ENCODE peak calls at places on chromosome 15, in four cellular contexts. L, A, V and H are unnamed samples.

GRCh38 chr15:81296673-81297072 is 27.3 kb downstream of the STARD5 start:
- DNase-seq in L (peak; percentile 83), A (no peak), V (peak; percentile 62), H (no peak)

GRCh38 chr15:27990411-27991338 is 108.4 kb downstream of the OCA2 start:
- DNase-seq in L (no peak), A (no peak), V (no peak), H (no peak)

GRCh38 chr15:28021281-28022039 is 77.7 kb downstream of the OCA2 start:
- DNase-seq in L (no peak), A (peak; percentile 89), V (no peak), H (no peak)

GRCh38 chr15:65312400-65312916 is 8.0 kb downstream of the RNU5B-1 start:
- DNase-seq in L (no peak), A (no peak), V (no peak), H (no peak)

GRCh38 chr15:89110060-89110459 is 21.8 kb downstream of the ABHD2 start:
- DNase-seq in L (no peak), A (no peak), V (no peak), H (no peak)

GRCh38 chr15:25624504-25625172 is 185.8 kb upstream of the UBE3A start:
- DNase-seq in L (no peak), A (no peak), V (peak; percentile 33), H (no peak)

GRCh38 chr15:59699810-59700431 is 10.8 kb upstream of the BNIP2 start:
- DNase-seq in L (no peak), A (no peak), V (no peak), H (no peak)

GRCh38 chr15:49847436-49847835 is 226.6 kb downstream of the DTWD1 start:
- DNase-seq in L (no peak), A (no peak), V (no peak), H (no peak)

GRCh38 chr15:69712999-69713398 is 260.4 kb downstream of the RPLP1 start:
- DNase-seq in L (no peak), A (no peak), V (no peak), H (no peak)

GRCh38 chr15:52678036-52678467 is 1.1 kb downstream of the ATOSA start:
- DNase-seq in L (peak; percentile 63), A (peak; percentile 93), V (peak; percentile 80), H (no peak)

GRCh38 chr15:92164327-92165000 is 229.2 kb upstream of the ST8SIA2 start:
- DNase-seq in L (no peak), A (no peak), V (no peak), H (no peak)

GRCh38 chr15:37229855-37230254 is 129.5 kb upstream of the MEIS2 start:
- DNase-seq in L (no peak), A (no peak), V (no peak), H (no peak)

GRCh38 chr15:55290361-55291057 is 896 bp upstream of the RAB27A start:
- DNase-seq in L (peak; percentile 82), A (peak; percentile 95), V (peak; percentile 80), H (peak; percentile 11)

GRCh38 chr15:32966512-32966911 is 228.0 kb downstream of the FMN1 start:
- DNase-seq in L (no peak), A (no peak), V (no peak), H (no peak)

GRCh38 chr15:82315519-82316246 is 33.6 kb downstream of the GOLGA6L10 start:
- DNase-seq in L (no peak), A (no peak), V (no peak), H (no peak)

GRCh38 chr15:68775671-68776476 is 44.8 kb downstream of the ANP32A start:
- DNase-seq in L (no peak), A (no peak), V (peak; percentile 94), H (no peak)

GRCh38 chr15:93040288-93041158 is 48.5 kb downstream of the RGMA start:
- DNase-seq in L (no peak), A (no peak), V (no peak), H (no peak)

GRCh38 chr15:55712363-55712762 is 30.6 kb downstream of the PRTG start:
- DNase-seq in L (no peak), A (no peak), V (no peak), H (no peak)

GRCh38 chr15:84151205-84151931 is 84.2 kb upstream of the GOLGA6L4 start:
- DNase-seq in L (no peak), A (no peak), V (no peak), H (no peak)

GRCh38 chr15:93042211-93042610 is 46.8 kb downstream of the RGMA start:
- DNase-seq in L (no peak), A (no peak), V (no peak), H (no peak)

GRCh38 chr15:64525828-64526530 is 65.6 kb downstream of the ZNF609 start:
- DNase-seq in L (no peak), A (no peak), V (no peak), H (no peak)

GRCh38 chr15:87959080-87959479 is 297.5 kb downstream of the NTRK3 start:
- DNase-seq in L (no peak), A (no peak), V (no peak), H (no peak)

GRCh38 chr15:100764778-100765457 is 114.7 kb upstream of the ALDH1A3 start:
- DNase-seq in L (no peak), A (peak; percentile 90), V (no peak), H (no peak)

GRCh38 chr15:79376383-79376782 is 55.8 kb upstream of the MINAR1 start:
- DNase-seq in L (no peak), A (no peak), V (no peak), H (no peak)

GRCh38 chr15:36844453-36845094 is 255.8 kb downstream of the MEIS2 start:
- DNase-seq in L (no peak), A (no peak), V (no peak), H (no peak)

GRCh38 chr15:101016581-101016980 is 97.4 kb downstream of the LRRK1 start:
- DNase-seq in L (no peak), A (no peak), V (no peak), H (no peak)

GRCh38 chr15:38050529-38050928 is 116.1 kb downstream of the TMCO5A start:
- DNase-seq in L (no peak), A (no peak), V (no peak), H (no peak)

GRCh38 chr15:90620379-90621134 is 90.8 kb downstream of the CRTC3 start:
- DNase-seq in L (no peak), A (no peak), V (no peak), H (no peak)

GRCh38 chr15:80059786-80060489 is 462 bp downstream of the ZFAND6 start:
- DNase-seq in L (no peak), A (peak; percentile 94), V (peak; percentile 31), H (no peak)

GRCh38 chr15:45863881-45864580 is 229.2 kb downstream of the SQOR start:
- DNase-seq in L (no peak), A (no peak), V (no peak), H (no peak)

GRCh38 chr15:95174281-95174680 is 942.9 kb downstream of the MCTP2 start:
- DNase-seq in L (no peak), A (no peak), V (peak; percentile 46), H (no peak)

GRCh38 chr15:93035953-93036810 is 52.8 kb downstream of the RGMA start:
- DNase-seq in L (peak; percentile 27), A (no peak), V (peak; percentile 31), H (no peak)

GRCh38 chr15:42736178-42736792 is 643 bp downstream of the CDAN1 start:
- DNase-seq in L (peak; percentile 20), A (no peak), V (peak; percentile 17), H (no peak)

GRCh38 chr15:52233405-52233804 is 42.2 kb upstream of the GNB5 start:
- DNase-seq in L (no peak), A (no peak), V (no peak), H (no peak)

GRCh38 chr15:86080302-86080701 is 631 bp downstream of the AGBL1 start:
- DNase-seq in L (no peak), A (peak; percentile 77), V (no peak), H (no peak)

GRCh38 chr15:84598993-84599392 is 1.8 kb upstream of the ZSCAN2 start:
- DNase-seq in L (no peak), A (no peak), V (no peak), H (no peak)

GRCh38 chr15:36755341-36755740 is 175.9 kb downstream of the CDIN1 start:
- DNase-seq in L (no peak), A (no peak), V (no peak), H (no peak)

GRCh38 chr15:60374628-60375081 is 23.1 kb downstream of the ANXA2 start:
- DNase-seq in L (no peak), A (no peak), V (peak; percentile 60), H (no peak)

GRCh38 chr15:38252481-38253311 is at the start of gene SPRED1:
- DNase-seq in L (peak; percentile 17), A (no peak), V (peak; percentile 71), H (no peak)

GRCh38 chr15:77505556-77505955 is 84.9 kb downstream of the HMG20A start:
- DNase-seq in L (no peak), A (no peak), V (no peak), H (no peak)
- H3K4me1 ChIP-seq in L (no peaks in the 10 kb centered on the region), A (peaks cover 57% of the 10 kb centered on the region), V (peaks cover 30% of the 10 kb centered on the region), H (peaks cover 39% of the 10 kb centered on the region)

GRCh38 chr15:98160236-98160635 is 199.7 kb downstream of the ARRDC4 start:
- DNase-seq in L (peak; percentile 31), A (peak; percentile 88), V (no peak), H (no peak)
- H3K4me1 ChIP-seq in L (peaks cover 13% of the 10 kb centered on the region), A (no peaks in the 10 kb centered on the region), V (no peaks in the 10 kb centered on the region), H (no peaks in the 10 kb centered on the region)

GRCh38 chr15:71752085-71752484 is 58.3 kb upstream of the NR2E3 start:
- DNase-seq in L (no peak), A (no peak), V (no peak), H (no peak)

GRCh38 chr15:71752604-71753289 is 57.6 kb upstream of the NR2E3 start:
- DNase-seq in L (no peak), A (no peak), V (no peak), H (no peak)

GRCh38 chr15:71754660-71755059 is 55.7 kb upstream of the NR2E3 start:
- DNase-seq in L (no peak), A (no peak), V (no peak), H (no peak)

GRCh38 chr15:71755092-71755491 is 55.3 kb upstream of the NR2E3 start:
- DNase-seq in L (no peak), A (no peak), V (no peak), H (no peak)

GRCh38 chr15:71753346-71753745 is 57.0 kb upstream of the NR2E3 start:
- DNase-seq in L (no peak), A (no peak), V (no peak), H (no peak)
- H3K4me1 ChIP-seq in L (no peaks in the 10 kb centered on the region), A (no peaks in the 10 kb centered on the region), V (peaks cover 19% of the 10 kb centered on the region), H (peaks cover 6% of the 10 kb centered on the region)

DNA sequence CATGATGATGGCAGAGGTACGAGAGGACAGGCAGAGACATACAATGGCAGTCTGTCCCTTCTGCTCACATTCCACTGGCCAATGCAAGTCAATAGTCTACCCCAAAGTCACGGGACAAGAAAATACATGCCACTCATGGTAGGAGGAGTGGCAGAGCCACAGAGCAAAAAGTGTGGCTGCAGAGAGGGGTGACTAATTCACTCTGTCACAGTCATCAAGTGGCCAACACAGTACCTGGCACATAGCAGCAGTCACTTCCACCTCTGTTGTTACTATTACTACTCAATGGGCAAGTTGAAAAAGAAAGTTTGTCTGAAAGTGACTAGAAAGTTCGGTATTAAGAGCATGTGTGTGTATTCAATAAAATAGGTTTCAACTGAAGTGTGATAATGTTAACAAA is 91.4 kb downstream of the SMAD3 start:
- DNase-seq in L (no peak), A (no peak), V (no peak), H (no peak)
- H3K4me1 ChIP-seq in L (peaks cover 14% of the 10 kb centered on the region), A (peaks cover 37% of the 10 kb centered on the region), V (peaks cover 6% of the 10 kb centered on the region), H (peaks cover 38% of the 10 kb centered on the region)

GRCh38 chr15:48566669-48567068 is 78.8 kb downstream of the FBN1 start:
- DNase-seq in L (no peak), A (no peak), V (no peak), H (no peak)
- H3K4me1 ChIP-seq in L (no peaks in the 10 kb centered on the region), A (peaks cover 57% of the 10 kb centered on the region), V (peaks cover 14% of the 10 kb centered on the region), H (peaks cover 18% of the 10 kb centered on the region)